ENCODE peak calls at places on chromosomes 1 and 21, in four cellular contexts. H, R, L and M are unnamed samples.

GRCh38 chr21:23743821-23744220 is 1863.5 kb downstream of the MRPL39 start:
- DNase-seq in H (no peak), R (no peak), L (no peak), M (no peak)

GRCh38 chr21:41924355-41924754 is 29.5 kb downstream of the C2CD2 start:
- DNase-seq in H (no peak), R (no peak), L (no peak), M (no peak)

GRCh38 chr1:44647896-44648295 is 26.4 kb downstream of the TMEM53 start:
- DNase-seq in H (no peak), R (no peak), L (no peak), M (no peak)

GRCh38 chr1:168991667-168992475 is 114.6 kb upstream of the ATP1B1 start:
- DNase-seq in H (no peak), R (no peak), L (no peak), M (no peak)

GRCh38 chr1:43441894-43442632 is 11.7 kb downstream of the HYI start:
- DNase-seq in H (no peak), R (no peak), L (no peak), M (no peak)

GRCh38 chr1:41476807-41477361 is 7.6 kb downstream of the EDN2 start:
- DNase-seq in H (peak), R (no peak), L (no peak), M (peak)

GRCh38 chr1:40040511-40041465 is at the start of gene CAP1:
- DNase-seq in H (peak), R (peak), L (peak), M (peak)

GRCh38 chr1:205976708-205977107 is 26.5 kb downstream of the RAB7B start:
- DNase-seq in H (no peak), R (no peak), L (no peak), M (no peak)

DNA sequence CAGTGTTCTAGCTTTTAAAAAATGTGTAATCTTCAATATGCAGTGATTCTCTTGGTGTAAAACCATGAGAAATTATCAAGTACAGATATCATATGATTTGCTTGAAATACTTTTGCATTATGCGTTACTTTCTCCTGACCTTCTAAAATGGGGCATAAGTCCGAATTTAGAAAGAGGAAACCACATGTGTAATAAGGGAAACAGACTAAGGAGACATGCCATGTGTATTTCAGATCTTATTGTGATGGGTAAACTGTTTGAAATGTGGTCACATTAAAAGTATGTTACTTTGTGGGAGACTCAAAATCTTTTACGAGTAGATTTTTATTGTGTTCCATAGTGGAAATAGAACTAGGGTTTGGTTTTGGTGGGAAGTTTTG is 173.0 kb downstream of the NFIA start:
- DNase-seq in H (no peak), R (no peak), L (no peak), M (no peak)
- H3K4me3 ChIP-seq in H (no peak), R (no peak), L (no peak), M (no peak)

GRCh38 chr21:33403128-33403785 is at the start of gene IFNGR2:
- DNase-seq in H (no peak), R (no peak), L (no peak), M (no peak)

GRCh38 chr21:33403786-33404571 is 766 bp downstream of the IFNGR2 start:
- DNase-seq in H (peak), R (peak), L (peak), M (peak)

GRCh38 chr21:33402011-33402979 is 918 bp upstream of the IFNGR2 start:
- DNase-seq in H (peak), R (peak), L (peak), M (no peak)

GRCh38 chr21:33401617-33401967 is 1.6 kb upstream of the IFNGR2 start:
- DNase-seq in H (no peak), R (no peak), L (no peak), M (no peak)

GRCh38 chr21:33406493-33406892 is 3.3 kb downstream of the IFNGR2 start:
- DNase-seq in H (no peak), R (no peak), L (no peak), M (no peak)
- H3K4me3 ChIP-seq in H (no peak), R (no peak), L (no peak), M (no peak)

DNA sequence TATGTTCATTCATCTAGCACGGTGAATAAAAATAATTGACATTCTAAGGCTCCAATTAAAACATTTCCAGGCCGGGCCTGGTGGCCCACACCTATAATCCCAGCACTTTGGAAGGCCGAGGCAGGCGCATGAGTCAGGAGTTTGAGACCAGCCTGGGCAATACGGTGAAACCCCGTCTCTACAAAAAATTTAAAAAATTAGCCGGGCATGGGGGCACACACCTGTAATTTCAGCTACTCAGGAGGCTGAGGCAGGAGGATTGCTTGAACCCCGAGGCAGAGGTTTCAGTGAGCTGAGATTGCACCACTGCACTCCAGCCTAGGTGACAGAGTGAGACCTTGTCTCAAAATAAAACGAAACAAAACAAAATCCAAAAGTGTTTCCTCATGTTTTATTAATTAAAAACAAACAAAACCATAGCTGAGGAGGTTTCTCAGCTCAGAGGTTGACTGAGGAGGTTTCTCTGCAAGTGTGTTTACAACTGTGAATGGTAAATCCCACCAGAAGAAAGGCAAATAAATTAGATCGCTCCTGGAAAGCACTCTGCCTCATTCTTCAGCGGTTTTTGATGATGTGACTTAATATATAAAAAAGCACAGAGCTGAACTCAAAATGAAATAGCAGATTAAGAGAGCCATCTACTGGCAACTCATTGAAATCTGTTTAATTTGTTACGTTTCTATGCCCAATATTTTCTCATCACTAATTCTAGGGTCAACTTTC is 37.7 kb upstream of the ATG4C start:
- DNase-seq in H (no peak), R (no peak), L (no peak), M (peak)
- H3K4me3 ChIP-seq in H (no peak), R (no peak), L (no peak), M (no peak)

DNA sequence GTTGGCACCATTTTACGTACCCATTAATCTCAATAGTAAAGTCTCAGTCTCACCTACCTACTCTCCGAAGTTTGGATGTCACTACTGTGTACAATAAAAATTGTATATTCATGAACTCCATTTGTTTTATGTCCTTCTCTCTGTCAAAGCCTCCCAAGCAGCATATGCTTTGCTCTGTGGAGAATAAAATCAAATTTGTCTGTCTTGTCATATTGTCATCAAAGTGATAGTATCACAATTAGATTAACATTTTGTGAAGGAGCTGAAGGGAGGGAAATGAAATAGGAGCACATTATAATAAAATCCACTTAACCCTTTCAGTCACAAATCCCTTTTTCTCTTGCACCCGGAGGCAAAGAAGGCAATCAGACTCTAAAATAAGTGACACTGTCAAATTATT is 177.1 kb upstream of the RRP15 start:
- DNase-seq in H (no peak), R (no peak), L (no peak), M (no peak)
- H3K4me3 ChIP-seq in H (no peak), R (no peak), L (no peak), M (no peak)